ENCODE peak calls at places on chromosomes 11 and 22, in eight cellular contexts. J is testis, H is prostate gland, G is IMR-90, E is stomach, D is tibial nerve, L is body of pancreas, Q is transverse colon. B is an unnamed sample.

GRCh38 chr11:123434262-123434661 is 4.2 kb downstream of the GRAMD1B start:
- DNase-seq in J (no peak), H (no peak), G (peak), E (no peak), D (no peak), L (no peak), Q (peak), B (no peak)

GRCh38 chr11:14149683-14150082 is 187.2 kb downstream of the SPON1 start:
- DNase-seq in J (no peak), H (no peak), G (no peak), E (no peak), D (no peak), L (no peak), Q (no peak), B (no peak)

GRCh38 chr11:119976805-119977583 is 160.9 kb downstream of the TRIM29 start:
- DNase-seq in J (no peak), H (no peak), G (no peak), E (no peak), D (no peak), L (no peak), Q (no peak), B (no peak)

GRCh38 chr22:36737776-36738175 is 34.2 kb upstream of the CACNG2 start:
- DNase-seq in J (peak), H (no peak), G (no peak), E (peak), D (peak), L (no peak), Q (peak), B (peak)

GRCh38 chr11:128624269-128625170 is 37.2 kb upstream of the ETS1 start:
- DNase-seq in J (no peak), H (peak), G (no peak), E (peak), D (no peak), L (no peak), Q (peak), B (no peak)

GRCh38 chr11:117482881-117483280 is 155.2 kb downstream of the CEP164 start:
- DNase-seq in J (no peak), H (no peak), G (no peak), E (no peak), D (no peak), L (no peak), Q (no peak), B (no peak)

GRCh38 chr11:42098075-42098474 is 638.6 kb upstream of the LRRC4C start:
- DNase-seq in J (no peak), H (no peak), G (no peak), E (no peak), D (no peak), L (no peak), Q (no peak), B (no peak)

GRCh38 chr11:64876835-64877341 is 1.5 kb downstream of the EHD1 start:
- DNase-seq in J (peak), H (peak), G (peak), E (peak), D (no peak), L (peak), Q (peak), B (peak)

GRCh38 chr22:24326266-24326665 is 55.6 kb downstream of the SPECC1L start:
- DNase-seq in J (no peak), H (no peak), G (no peak), E (no peak), D (no peak), L (no peak), Q (no peak), B (no peak)

GRCh38 chr11:70207531-70208131 is 4.5 kb downstream of the FADD start:
- DNase-seq in J (no peak), H (no peak), G (no peak), E (no peak), D (no peak), L (no peak), Q (no peak), B (no peak)

GRCh38 chr11:70206977-70207376 is 3.9 kb downstream of the FADD start:
- DNase-seq in J (no peak), H (no peak), G (no peak), E (no peak), D (no peak), L (no peak), Q (no peak), B (no peak)

GRCh38 chr11:70205766-70206165 is 2.7 kb downstream of the FADD start:
- DNase-seq in J (no peak), H (no peak), G (no peak), E (no peak), D (no peak), L (no peak), Q (no peak), B (no peak)

GRCh38 chr11:70205049-70205725 is 2.1 kb downstream of the FADD start:
- DNase-seq in J (no peak), H (no peak), G (peak), E (no peak), D (no peak), L (no peak), Q (no peak), B (no peak)

GRCh38 chr11:70206226-70206785 is 3.2 kb downstream of the FADD start:
- DNase-seq in J (no peak), H (no peak), G (no peak), E (no peak), D (no peak), L (no peak), Q (no peak), B (no peak)
- TF ChIP-seq POLR2A in J (no peak), H (no peak), G (no peak), E (no peak), D (no peak), L (no peak), Q (no peak), B (no peak)

DNA sequence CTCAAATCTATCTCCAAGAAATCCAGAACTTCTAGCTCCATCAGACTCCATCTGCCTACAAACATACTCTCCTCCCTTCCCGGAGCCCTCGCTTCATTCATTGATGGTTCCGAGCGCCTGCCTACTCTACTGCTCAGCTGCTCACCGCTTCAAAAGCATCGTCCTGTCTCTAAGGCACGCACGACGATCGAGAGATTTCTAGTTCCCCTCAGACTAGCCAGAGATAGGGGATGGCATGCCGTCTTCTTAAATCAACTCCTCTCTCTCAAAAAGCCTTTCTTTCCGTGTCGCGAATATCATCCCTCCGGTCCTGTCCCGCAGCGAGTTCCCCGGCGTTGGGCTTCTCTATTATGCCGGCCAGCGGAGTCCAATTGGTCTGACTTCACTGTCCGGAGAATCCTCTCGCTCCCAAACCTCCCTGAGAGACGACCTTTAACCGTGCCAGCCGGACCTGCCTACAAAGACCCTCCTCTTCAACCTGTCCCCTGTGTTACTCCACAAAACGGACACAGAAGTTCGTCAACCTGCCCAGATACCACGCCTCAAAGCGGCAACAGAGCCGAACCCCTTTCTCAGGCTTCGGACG is 592 bp downstream of the EEF1G start:
- DNase-seq in J (peak), H (no peak), G (no peak), E (no peak), D (no peak), L (no peak), Q (no peak), B (no peak)
- TF ChIP-seq POLR2A in J (no peak), H (no peak), G (no peak), E (no peak), D (no peak), L (no peak), Q (no peak), B (no peak)

GRCh38 chr11:77066229-77067023 is at the start of gene CAPN5:
- DNase-seq in J (peak), H (peak), G (peak), E (peak), D (peak), L (peak), Q (peak), B (peak)
- TF ChIP-seq POLR2A in J (peak), H (peak), G (peak), E (no peak), D (peak), L (peak), Q (peak), B (peak)

DNA sequence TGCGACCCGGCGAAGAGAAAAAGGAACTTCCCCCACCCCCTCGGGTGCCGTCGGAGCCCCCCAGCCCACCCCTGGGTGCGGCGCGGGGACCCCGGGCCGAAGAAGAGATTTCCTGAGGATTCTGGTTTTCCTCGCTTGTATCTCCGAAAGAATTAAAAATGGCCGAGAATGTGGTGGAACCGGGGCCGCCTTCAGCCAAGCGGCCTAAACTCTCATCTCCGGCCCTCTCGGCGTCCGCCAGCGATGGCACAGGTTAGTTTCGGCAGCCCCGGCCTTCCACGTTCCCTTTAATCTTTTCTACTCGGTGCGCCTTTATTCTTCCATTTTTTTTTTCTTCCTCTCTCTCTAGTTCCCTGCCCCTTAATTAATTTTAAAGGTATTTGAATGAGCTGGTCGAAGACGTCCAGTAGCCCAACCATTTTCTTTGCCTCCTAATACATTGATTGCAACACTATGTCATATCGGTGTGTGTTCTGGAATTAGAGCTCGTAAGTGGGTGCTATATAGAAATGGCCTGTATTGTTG is 517 bp downstream of the EP300 start:
- DNase-seq in J (peak), H (peak), G (peak), E (peak), D (peak), L (peak), Q (peak), B (no peak)
- TF ChIP-seq POLR2A in J (no peak), H (no peak), G (no peak), E (no peak), D (no peak), L (no peak), Q (no peak), B (no peak)

GRCh38 chr11:108639146-108639545 is 25.7 kb upstream of the DDX10 start:
- DNase-seq in J (no peak), H (no peak), G (no peak), E (no peak), D (no peak), L (no peak), Q (no peak), B (no peak)

GRCh38 chr11:108636222-108636621 is 28.6 kb upstream of the DDX10 start:
- DNase-seq in J (no peak), H (no peak), G (no peak), E (no peak), D (no peak), L (no peak), Q (no peak), B (no peak)

GRCh38 chr11:108629274-108629673 is 35.6 kb upstream of the DDX10 start:
- DNase-seq in J (no peak), H (no peak), G (no peak), E (no peak), D (no peak), L (no peak), Q (peak), B (no peak)

GRCh38 chr11:108632041-108632440 is 32.8 kb upstream of the DDX10 start:
- DNase-seq in J (no peak), H (no peak), G (no peak), E (no peak), D (no peak), L (no peak), Q (no peak), B (no peak)

DNA sequence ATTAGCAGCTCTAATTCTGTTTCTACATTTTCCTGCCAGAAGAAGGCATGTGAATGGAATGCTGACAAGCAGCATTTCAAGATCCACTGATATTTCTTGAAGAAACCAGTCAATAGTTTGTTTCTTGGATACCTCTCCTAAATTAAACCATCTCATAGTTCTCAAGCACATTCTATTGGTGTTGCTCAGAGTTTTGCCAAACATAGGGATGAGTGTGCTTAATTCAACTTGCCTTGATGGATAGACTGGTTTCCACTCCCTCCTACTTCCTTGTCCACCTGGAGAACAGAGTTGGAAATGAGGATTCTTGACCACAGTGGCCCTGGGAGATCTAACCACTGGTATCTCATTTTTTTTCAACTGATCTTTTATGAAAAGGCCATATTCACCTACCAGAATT is 29.8 kb upstream of the DDX10 start:
- DNase-seq in J (no peak), H (no peak), G (peak), E (no peak), D (no peak), L (no peak), Q (no peak), B (no peak)
- TF ChIP-seq POLR2A in J (no peak), H (no peak), G (no peak), E (no peak), D (no peak), L (no peak), Q (no peak), B (no peak)

DNA sequence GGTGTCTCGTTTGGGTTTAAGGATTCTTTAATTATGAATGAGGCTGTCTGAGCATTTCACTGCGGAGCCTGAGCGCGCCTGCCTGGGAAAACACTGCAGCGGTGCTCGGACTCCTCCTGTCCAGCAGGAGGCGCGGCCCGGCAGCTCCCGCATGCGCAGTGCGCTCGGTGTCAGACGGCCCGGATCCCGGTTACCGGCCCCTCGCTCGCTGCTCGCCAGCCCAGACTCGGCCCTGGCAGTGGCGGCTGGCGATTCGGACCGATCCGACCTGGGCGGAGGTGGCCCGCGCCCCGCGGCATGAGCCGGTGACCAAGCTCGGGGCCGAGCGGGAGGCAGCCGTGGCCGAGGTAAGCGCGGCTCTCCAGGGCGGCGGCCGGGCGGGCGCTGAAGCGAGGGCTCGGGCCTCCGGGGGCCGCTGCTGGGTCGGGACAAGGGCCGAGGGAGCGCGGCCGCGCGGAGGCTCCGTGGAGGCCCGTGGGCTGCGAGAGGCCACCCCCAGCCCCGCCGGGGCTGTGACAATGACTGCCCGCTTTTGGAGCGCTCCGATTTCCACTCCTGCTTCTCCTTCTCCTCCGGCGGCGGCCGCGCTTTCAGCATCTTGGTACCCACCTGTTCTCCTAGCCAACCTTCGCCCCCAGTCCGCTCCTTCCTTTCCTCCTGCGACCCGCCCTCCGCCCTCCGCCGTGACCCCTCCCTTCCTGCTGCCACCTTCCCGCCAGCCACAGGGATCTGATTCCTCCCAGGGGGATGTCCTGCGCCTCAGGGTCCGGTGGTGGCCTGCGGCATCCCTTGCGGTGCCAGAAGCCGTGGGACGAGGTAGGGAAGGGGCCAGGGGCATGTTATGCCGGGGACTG is at the start of gene EXT2:
- DNase-seq in J (peak), H (peak), G (peak), E (peak), D (peak), L (peak), Q (peak), B (peak)
- TF ChIP-seq POLR2A in J (no peak), H (peak), G (no peak), E (no peak), D (peak), L (peak), Q (peak), B (no peak)

DNA sequence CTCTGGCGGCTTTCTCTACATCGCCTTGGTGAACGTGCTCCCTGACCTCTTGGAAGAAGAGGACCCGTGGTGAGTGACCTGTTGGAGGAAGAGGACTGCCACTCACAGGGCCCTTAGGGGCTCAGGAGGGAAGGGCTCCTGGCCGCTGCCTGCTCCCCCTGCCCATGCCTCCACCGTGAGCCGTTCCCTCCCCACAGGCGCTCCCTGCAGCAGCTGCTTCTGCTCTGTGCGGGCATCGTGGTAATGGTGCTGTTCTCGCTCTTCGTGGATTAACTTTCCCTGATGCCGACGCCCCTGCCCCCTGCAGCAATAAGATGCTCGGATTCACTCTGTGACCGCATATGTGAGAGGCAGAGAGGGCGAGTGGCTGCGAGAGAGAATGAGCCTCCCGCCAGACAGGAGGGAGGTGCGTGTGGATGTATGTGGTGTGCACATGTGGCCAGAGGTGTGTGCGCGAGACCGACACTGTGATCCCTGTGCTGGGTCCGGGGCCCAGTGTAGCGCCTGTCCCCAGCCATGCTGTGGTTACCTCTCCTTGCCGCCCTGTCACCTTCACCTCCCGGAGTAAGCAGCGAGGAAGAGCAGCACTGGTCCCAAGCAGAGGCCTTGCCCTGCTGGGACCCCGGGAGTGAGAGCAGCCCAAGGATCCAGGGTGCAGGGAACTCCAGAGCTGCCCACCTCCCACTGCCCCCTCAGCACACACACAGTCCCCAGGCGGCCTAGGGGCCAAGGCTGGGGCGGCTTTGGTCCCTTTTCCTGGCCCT is 6.9 kb downstream of the SLC39A13 start:
- DNase-seq in J (no peak), H (no peak), G (no peak), E (no peak), D (no peak), L (no peak), Q (no peak), B (no peak)
- TF ChIP-seq POLR2A in J (no peak), H (no peak), G (no peak), E (no peak), D (no peak), L (no peak), Q (no peak), B (no peak)

GRCh38 chr22:40407831-40408717 is 37.7 kb downstream of the SGSM3 start:
- DNase-seq in J (no peak), H (no peak), G (no peak), E (no peak), D (no peak), L (no peak), Q (no peak), B (peak)
- TF ChIP-seq POLR2A in J (no peak), H (no peak), G (no peak), E (no peak), D (no peak), L (no peak), Q (no peak), B (no peak)